ENCODE peak calls at places on chromosomes 5 and 9, in seven cellular contexts. U, Y, I, J, V, Z and O are unnamed samples.

GRCh38 chr5:179232091-179232490 is 113.2 kb downstream of the ADAMTS2 start:
- DNase-seq in J (no peak), Y (no peak), U (no peak), I (no peak), V (peak; percentile 8), Z (no peak), O (no peak)

GRCh38 chr5:74538206-74538661 is 102.3 kb downstream of the ENC1 start:
- DNase-seq in Z (peak; percentile 19), I (peak; percentile 89), J (peak; percentile 67), V (peak; percentile 84), Y (peak; percentile 80), U (peak; percentile 58), O (peak; percentile 30)

GRCh38 chr9:37501957-37502596 is 16.3 kb downstream of the POLR1E start:
- DNase-seq in I (no peak), Z (peak; percentile 24), Y (peak; percentile 49), V (no peak), J (no peak), U (no peak), O (no peak)

GRCh38 chr5:116063950-116064349 is 20.9 kb upstream of the COMMD10 start:
- DNase-seq in Z (no peak), V (no peak), J (no peak), I (no peak), U (no peak), Y (no peak), O (no peak)

GRCh38 chr5:138732933-138733332 is 20.3 kb upstream of the CTNNA1 start:
- DNase-seq in U (no peak), Y (no peak), I (no peak), Z (no peak), J (no peak), V (no peak), O (no peak)

GRCh38 chr9:94639045-94639995 is at the start of gene FBP1:
- DNase-seq in U (no peak), I (no peak), V (peak; percentile 56), J (peak; percentile 17), Z (peak; percentile 61), Y (peak; percentile 86), O (peak; percentile 67)

GRCh38 chr5:154642499-154643245 is 112.5 kb upstream of the LARP1 start:
- DNase-seq in I (peak; percentile 30), V (no peak), Y (no peak), Z (peak; percentile 50), J (peak; percentile 46), U (no peak), O (peak; percentile 35)

GRCh38 chr5:21681906-21682305 is 1171.2 kb downstream of the CDH12 start:
- DNase-seq in Y (no peak), I (no peak), U (no peak), Z (no peak), J (no peak), V (no peak), O (no peak)

GRCh38 chr5:42423285-42424152 is at the start of gene GHR:
- DNase-seq in U (peak; percentile 84), Z (peak; percentile 84), I (peak; percentile 88), J (peak; percentile 89), V (peak; percentile 88), Y (peak; percentile 84), O (peak; percentile 88)

GRCh38 chr9:35756275-35756742 is 2.2 kb upstream of the MSMP start:
- DNase-seq in J (no peak), U (no peak), I (no peak), Y (peak; percentile 68), Z (peak; percentile 76), V (peak; percentile 70), O (peak; percentile 66)

GRCh38 chr9:33257276-33257675 is 7.2 kb downstream of the BAG1 start:
- DNase-seq in J (no peak), U (no peak), I (no peak), Y (no peak), Z (no peak), V (no peak), O (no peak)

GRCh38 chr9:33256236-33256635 is 8.3 kb downstream of the BAG1 start:
- DNase-seq in Z (no peak), J (no peak), I (no peak), U (no peak), Y (no peak), V (no peak), O (no peak)

GRCh38 chr9:33255471-33255870 is 9.0 kb downstream of the BAG1 start:
- DNase-seq in I (no peak), Y (no peak), J (no peak), V (no peak), Z (no peak), U (no peak), O (no peak)

GRCh38 chr9:33255006-33255405 is 9.5 kb downstream of the BAG1 start:
- DNase-seq in J (no peak), U (no peak), Z (no peak), V (no peak), Y (no peak), I (no peak), O (no peak)

GRCh38 chr9:33254211-33254610 is 10.3 kb downstream of the BAG1 start:
- DNase-seq in I (no peak), V (no peak), Z (no peak), U (no peak), Y (no peak), J (no peak), O (no peak)
- TF ChIP-seq POLR2A in I (no peak), V (no peak), Z (no peak), U (no peak), Y (no peak), J (no peak), O (no peak)

DNA sequence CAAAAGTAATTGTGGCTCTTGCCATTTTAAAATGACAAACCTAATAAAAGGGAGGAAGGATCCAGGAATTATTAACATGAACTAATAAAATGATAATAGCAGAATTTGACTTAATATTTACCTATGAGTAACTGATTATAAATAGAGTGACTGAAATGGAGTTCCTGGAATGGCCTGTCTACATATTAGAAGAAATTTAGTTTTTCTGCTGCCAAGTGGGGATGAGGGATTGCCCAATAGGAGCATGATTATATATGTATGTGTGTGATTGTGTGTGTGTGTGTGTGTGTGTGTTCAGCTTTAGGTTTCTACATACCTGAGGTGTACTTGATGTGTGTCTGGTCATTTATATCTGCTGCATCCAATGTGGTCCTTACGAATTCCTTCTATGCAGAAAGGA is 36.6 kb upstream of the ITGA1 start:
- DNase-seq in U (no peak), Y (no peak), V (no peak), J (no peak), Z (no peak), I (peak; percentile 46), O (no peak)
- TF ChIP-seq POLR2A in U (no peak), Y (no peak), V (no peak), J (no peak), Z (no peak), I (no peak), O (no peak)

DNA sequence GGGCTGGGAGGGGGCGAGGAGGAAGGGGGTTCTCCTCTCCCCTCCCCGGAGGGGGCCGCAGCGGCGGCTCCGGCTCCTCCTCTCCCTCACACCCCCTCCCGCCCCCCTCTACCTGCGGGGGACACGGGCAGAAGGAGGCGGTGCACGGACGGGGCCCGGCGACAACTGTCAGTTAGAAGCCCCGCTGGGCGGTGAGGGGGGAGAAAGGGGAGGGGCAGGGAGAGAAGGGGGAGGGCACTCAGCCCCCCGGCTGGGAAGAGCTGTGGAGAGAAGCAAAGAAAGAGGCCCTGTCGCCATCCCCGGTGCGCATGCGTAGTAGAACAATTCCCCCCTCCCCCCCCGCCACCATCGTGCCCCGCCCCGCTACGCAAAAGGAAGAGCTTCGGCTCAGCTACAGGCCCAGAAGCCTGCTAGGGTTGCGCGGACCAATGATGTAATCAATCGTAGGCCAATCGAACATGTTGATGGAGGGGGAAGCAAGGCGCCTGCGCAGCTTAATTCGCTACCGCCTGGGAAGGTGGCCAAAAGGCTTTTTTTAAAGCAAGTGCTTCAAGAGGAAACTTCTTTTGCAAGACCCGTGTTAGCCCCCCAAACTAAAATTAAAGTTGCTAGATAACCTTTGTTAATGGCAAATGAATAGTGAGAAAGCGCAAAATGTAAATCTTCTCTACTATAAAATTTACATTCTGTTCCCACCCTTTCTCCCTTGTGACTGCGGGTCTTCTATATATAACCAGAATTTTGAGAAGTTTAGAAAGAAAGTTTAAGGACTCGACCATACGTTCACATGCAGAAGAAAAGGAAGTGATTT is 7.0 kb downstream of the RANBP6 start:
- DNase-seq in Y (peak; percentile 94), V (peak; percentile 97), U (peak; percentile 97), I (peak; percentile 99), Z (peak; percentile 96), J (peak; percentile 98), O (peak; percentile 96)
- TF ChIP-seq POLR2A in Y (no peak), V (peak; percentile 7), U (no peak), I (no peak), Z (peak; percentile 43), J (peak; percentile 50), O (no peak)

GRCh38 chr9:91908746-91909145 is 41.3 kb downstream of the ROR2 start:
- DNase-seq in J (no peak), Y (no peak), Z (no peak), U (no peak), V (no peak), I (peak; percentile 70), O (no peak)
- TF ChIP-seq POLR2A in J (no peak), Y (no peak), Z (no peak), U (no peak), V (no peak), I (no peak), O (no peak)

GRCh38 chr9:133360400-133361393 is 4.3 kb downstream of the SURF2 start:
- DNase-seq in U (no peak), J (no peak), I (no peak), V (no peak), Y (no peak), Z (no peak), O (no peak)
- TF ChIP-seq POLR2A in U (no peak), J (no peak), I (no peak), V (no peak), Y (no peak), Z (no peak), O (no peak)

GRCh38 chr5:102865510-102866314 is 110.6 kb downstream of the PAM start:
- DNase-seq in J (peak; percentile 80), U (peak; percentile 63), Z (peak; percentile 59), I (peak; percentile 88), V (peak; percentile 87), Y (peak; percentile 74), O (peak; percentile 62)
- TF ChIP-seq POLR2A in J (peak; percentile 50), U (no peak), Z (peak; percentile 55), I (peak; percentile 82), V (peak; percentile 90), Y (no peak), O (no peak)

DNA sequence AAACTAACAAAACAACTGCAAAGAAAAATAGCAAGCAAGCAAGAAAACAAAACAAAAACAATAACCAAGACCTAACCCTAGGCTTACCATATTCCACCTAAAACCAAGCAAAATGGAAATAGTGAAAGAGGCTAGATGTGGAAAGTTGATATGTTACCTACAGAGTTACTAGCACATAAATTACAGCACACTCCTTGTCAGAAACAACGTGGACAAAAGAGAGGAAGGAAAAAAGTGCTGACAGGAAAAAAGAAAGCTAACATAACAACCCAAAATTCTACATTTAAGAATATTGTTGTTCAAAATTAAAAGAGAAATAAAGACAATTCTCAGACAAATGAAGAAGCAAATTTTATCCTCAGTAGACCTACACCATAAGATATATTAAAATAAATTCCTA is 812.8 kb upstream of the NUDT12 start:
- DNase-seq in Z (no peak), V (no peak), J (no peak), I (no peak), U (no peak), Y (no peak), O (no peak)
- TF ChIP-seq POLR2A in Z (no peak), V (no peak), J (no peak), I (no peak), U (no peak), Y (no peak), O (no peak)